ENCODE peak calls at places on chromosomes 11 and 22, in five cellular contexts. One of them, this sample, is unnamed.
A peak's percentile ranks its signal among the peaks of the same experiment; 100 is the strongest.

GRCh38 chr11:112082729-112083128 is 3.8 kb downstream of the TIMM8B start:
- DNase-seq in GM13977: no peak
- DNase-seq in RWPE2: no peak
- DNase-seq in nephron progenitor cell: no peak
- DNase-seq in left ventricle myocardium inferior: no peak
- DNase-seq in this sample: no peak

GRCh38 chr11:85875505-85875904 is 20.3 kb downstream of the CCDC83 start:
- DNase-seq in GM13977: no peak
- DNase-seq in RWPE2: no peak
- DNase-seq in nephron progenitor cell: no peak
- DNase-seq in left ventricle myocardium inferior: no peak
- DNase-seq in this sample: no peak

GRCh38 chr22:22752199-22752555 is 107.8 kb downstream of the GGTLC2 start:
- DNase-seq in GM13977: no peak
- DNase-seq in RWPE2: no peak
- DNase-seq in nephron progenitor cell: no peak
- DNase-seq in left ventricle myocardium inferior: no peak
- DNase-seq in this sample: no peak

GRCh38 chr11:33040862-33041453 is 1.6 kb downstream of the TCP11L1 start:
- DNase-seq in GM13977: peak; percentile 31
- DNase-seq in RWPE2: no peak
- DNase-seq in nephron progenitor cell: no peak
- DNase-seq in left ventricle myocardium inferior: no peak
- DNase-seq in this sample: no peak

GRCh38 chr11:3710485-3711259 is 39.5 kb upstream of the CHRNA10 start:
- DNase-seq in GM13977: no peak
- DNase-seq in RWPE2: no peak
- DNase-seq in nephron progenitor cell: no peak
- DNase-seq in left ventricle myocardium inferior: no peak
- DNase-seq in this sample: no peak

GRCh38 chr22:36280379-36280778 is 27.4 kb downstream of the APOL1 start:
- DNase-seq in GM13977: no peak
- DNase-seq in RWPE2: no peak
- DNase-seq in nephron progenitor cell: no peak
- DNase-seq in left ventricle myocardium inferior: no peak
- DNase-seq in this sample: no peak

GRCh38 chr22:42626431-42626830 is 11.7 kb upstream of the POLDIP3 start:
- DNase-seq in GM13977: no peak
- DNase-seq in RWPE2: no peak
- DNase-seq in nephron progenitor cell: no peak
- DNase-seq in left ventricle myocardium inferior: no peak
- DNase-seq in this sample: no peak

GRCh38 chr11:33257897-33258630 is 883 bp downstream of the HIPK3 start:
- DNase-seq in GM13977: peak; percentile 75
- DNase-seq in RWPE2: no peak
- DNase-seq in nephron progenitor cell: peak; percentile 85
- DNase-seq in left ventricle myocardium inferior: peak; percentile 91
- DNase-seq in this sample: no peak

GRCh38 chr11:79383874-79384273 is 57.0 kb downstream of the TENM4 start:
- DNase-seq in GM13977: no peak
- DNase-seq in RWPE2: no peak
- DNase-seq in nephron progenitor cell: no peak
- DNase-seq in left ventricle myocardium inferior: no peak
- DNase-seq in this sample: no peak

GRCh38 chr22:24370426-24370825 is 57.0 kb upstream of the ADORA2A start:
- DNase-seq in GM13977: no peak
- DNase-seq in RWPE2: no peak
- DNase-seq in nephron progenitor cell: no peak
- DNase-seq in left ventricle myocardium inferior: no peak
- DNase-seq in this sample: no peak

GRCh38 chr11:64803846-64804345 is 882 bp upstream of the MAP4K2 start:
- DNase-seq in GM13977: no peak
- DNase-seq in RWPE2: no peak
- DNase-seq in nephron progenitor cell: no peak
- DNase-seq in left ventricle myocardium inferior: no peak
- DNase-seq in this sample: no peak

GRCh38 chr22:48075604-48076400 is 1313.4 kb downstream of the TBC1D22A start:
- DNase-seq in GM13977: no peak
- DNase-seq in RWPE2: no peak
- DNase-seq in nephron progenitor cell: peak; percentile 28
- DNase-seq in left ventricle myocardium inferior: no peak
- DNase-seq in this sample: no peak

GRCh38 chr11:112318193-112318592 is 57.5 kb upstream of the PLET1 start:
- DNase-seq in GM13977: no peak
- DNase-seq in RWPE2: no peak
- DNase-seq in nephron progenitor cell: no peak
- DNase-seq in left ventricle myocardium inferior: no peak
- DNase-seq in this sample: no peak

GRCh38 chr11:69473520-69473894 is 8.0 kb upstream of the LINC01488 start:
- DNase-seq in GM13977: no peak
- DNase-seq in RWPE2: no peak
- DNase-seq in nephron progenitor cell: no peak
- DNase-seq in left ventricle myocardium inferior: peak; percentile 4
- DNase-seq in this sample: no peak

GRCh38 chr11:24295360-24295759 is 201.5 kb upstream of the LUZP2 start:
- DNase-seq in GM13977: no peak
- DNase-seq in RWPE2: no peak
- DNase-seq in nephron progenitor cell: no peak
- DNase-seq in left ventricle myocardium inferior: no peak
- DNase-seq in this sample: no peak

GRCh38 chr22:40203568-40203967 is 25.8 kb downstream of the TNRC6B start:
- DNase-seq in GM13977: peak; percentile 48
- DNase-seq in RWPE2: no peak
- DNase-seq in nephron progenitor cell: no peak
- DNase-seq in left ventricle myocardium inferior: no peak
- DNase-seq in this sample: no peak

DNA sequence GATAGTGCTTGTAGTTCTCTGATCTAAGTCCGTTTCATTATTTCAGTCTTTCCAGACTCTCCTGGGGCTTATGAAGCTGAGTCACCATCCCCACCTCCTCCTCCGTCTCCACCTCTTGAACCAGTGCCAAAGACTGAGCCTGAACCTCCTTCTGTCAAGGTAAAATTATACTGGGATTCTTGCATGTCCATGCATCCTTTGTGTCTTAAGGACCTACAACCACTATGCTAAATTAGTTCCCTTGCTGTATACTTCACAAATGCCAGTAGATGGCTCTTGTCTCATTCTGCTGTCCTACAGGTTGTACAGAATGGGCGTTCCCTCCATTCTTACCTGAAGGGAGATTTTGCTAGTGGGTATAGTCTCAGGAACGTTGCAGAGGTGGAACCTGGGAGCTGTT is 42.2 kb downstream of the POLD3 start:
- DNase-seq in GM13977: no peak
- DNase-seq in RWPE2: peak; percentile 78
- DNase-seq in nephron progenitor cell: no peak
- DNase-seq in left ventricle myocardium inferior: no peak
- DNase-seq in this sample: no peak
- TF ChIP-seq CTCF in GM13977: no peak
- TF ChIP-seq CTCF in RWPE2: peak; percentile 60
- TF ChIP-seq CTCF in nephron progenitor cell: no peak
- TF ChIP-seq CTCF in left ventricle myocardium inferior: peak; percentile 57
- TF ChIP-seq CTCF in this sample: peak; percentile 72

DNA sequence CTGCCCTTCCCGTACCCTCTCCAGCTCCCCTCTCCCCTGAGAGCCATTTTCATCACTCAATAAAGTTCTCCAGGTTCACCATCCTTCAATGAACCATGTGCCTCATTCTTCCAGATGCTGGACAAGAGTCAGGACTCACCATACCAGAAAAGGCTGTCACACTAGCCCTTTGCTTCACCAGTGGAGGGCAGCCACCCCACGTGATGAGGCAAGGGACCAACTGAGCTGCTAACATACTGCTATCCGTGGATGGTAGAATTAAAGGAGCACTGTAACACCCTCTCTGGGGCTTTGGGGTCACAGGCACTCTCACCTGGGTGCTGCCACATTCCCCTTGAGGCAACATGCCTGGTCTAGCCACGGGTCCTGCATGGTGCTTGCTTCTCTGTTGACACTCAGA is 13.1 kb upstream of the OR5I1 start:
- DNase-seq in GM13977: no peak
- DNase-seq in RWPE2: no peak
- DNase-seq in nephron progenitor cell: no peak
- DNase-seq in left ventricle myocardium inferior: no peak
- DNase-seq in this sample: no peak
- TF ChIP-seq CTCF in GM13977: no peak
- TF ChIP-seq CTCF in RWPE2: no peak
- TF ChIP-seq CTCF in nephron progenitor cell: no peak
- TF ChIP-seq CTCF in left ventricle myocardium inferior: no peak
- TF ChIP-seq CTCF in this sample: no peak

DNA sequence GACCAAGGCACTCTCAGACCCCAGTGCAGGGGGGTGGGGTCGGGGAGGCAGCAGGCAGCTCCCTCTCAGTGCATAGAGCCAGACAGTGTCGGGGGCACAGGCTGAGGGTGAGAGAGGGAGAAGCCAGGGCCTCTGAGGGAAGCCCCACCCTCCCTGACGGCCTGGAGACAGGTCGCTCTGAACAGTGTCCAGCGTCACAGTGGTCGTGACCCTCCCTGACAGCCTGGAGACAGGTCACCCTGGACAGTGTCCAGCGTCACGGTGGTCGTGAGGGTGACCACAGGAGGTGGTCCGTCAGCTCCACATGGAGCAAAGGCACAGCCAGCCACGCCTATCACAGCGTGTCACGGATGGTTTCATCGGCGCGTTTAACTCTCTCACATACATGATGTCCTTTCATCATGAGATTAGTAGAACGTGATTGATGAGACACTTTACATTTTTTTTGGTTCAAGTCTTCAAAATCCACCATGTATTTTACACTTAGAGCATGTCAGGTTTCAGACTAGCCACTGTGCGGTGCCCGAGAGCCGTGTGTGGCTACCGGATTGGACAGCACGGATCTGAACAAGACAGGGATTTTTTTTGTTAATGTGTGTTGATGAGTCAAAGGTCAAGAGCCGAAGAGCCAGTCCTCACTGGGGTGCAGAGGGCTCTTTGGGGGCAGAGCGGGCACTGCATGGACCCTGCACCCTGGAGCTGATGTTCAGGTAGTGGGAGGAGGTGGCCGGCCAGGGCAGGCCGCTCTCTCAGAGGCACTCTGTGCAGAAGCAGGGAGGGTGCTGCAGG is 23.9 kb upstream of the PANX2 start:
- DNase-seq in GM13977: no peak
- DNase-seq in RWPE2: no peak
- DNase-seq in nephron progenitor cell: peak; percentile 59
- DNase-seq in left ventricle myocardium inferior: peak; percentile 40
- DNase-seq in this sample: no peak
- TF ChIP-seq CTCF in GM13977: no peak
- TF ChIP-seq CTCF in RWPE2: peak; percentile 87
- TF ChIP-seq CTCF in nephron progenitor cell: peak; percentile 56
- TF ChIP-seq CTCF in left ventricle myocardium inferior: peak; percentile 78
- TF ChIP-seq CTCF in this sample: peak; percentile 87

DNA sequence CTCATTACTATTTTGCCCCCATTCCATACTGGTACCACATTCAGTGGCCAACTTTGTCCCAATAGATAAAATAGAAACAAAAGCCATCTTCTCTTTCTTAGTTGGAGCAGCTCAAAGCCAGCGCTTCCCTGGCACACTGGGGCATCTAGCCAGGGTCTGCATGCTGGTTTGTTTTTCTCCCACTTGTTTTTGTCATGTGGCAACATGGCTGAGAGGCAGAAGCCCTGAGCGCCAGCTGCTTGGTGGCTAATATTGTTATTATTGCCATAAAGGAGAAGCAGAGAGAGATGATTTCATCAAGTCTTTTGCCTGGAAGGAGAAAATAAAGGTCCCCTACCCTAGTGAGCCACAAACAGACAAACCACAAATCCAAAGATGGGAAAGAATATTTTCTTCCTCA is 48.4 kb upstream of the CRTAM start:
- DNase-seq in GM13977: no peak
- DNase-seq in RWPE2: no peak
- DNase-seq in nephron progenitor cell: no peak
- DNase-seq in left ventricle myocardium inferior: no peak
- DNase-seq in this sample: no peak
- TF ChIP-seq CTCF in GM13977: no peak
- TF ChIP-seq CTCF in RWPE2: no peak
- TF ChIP-seq CTCF in nephron progenitor cell: no peak
- TF ChIP-seq CTCF in left ventricle myocardium inferior: no peak
- TF ChIP-seq CTCF in this sample: no peak

GRCh38 chr22:26479043-26479791 is 4.4 kb downstream of the HPS4 start:
- DNase-seq in GM13977: no peak
- DNase-seq in RWPE2: no peak
- DNase-seq in nephron progenitor cell: no peak
- DNase-seq in left ventricle myocardium inferior: no peak
- DNase-seq in this sample: no peak
- TF ChIP-seq CTCF in GM13977: no peak
- TF ChIP-seq CTCF in RWPE2: peak; percentile 26
- TF ChIP-seq CTCF in nephron progenitor cell: no peak
- TF ChIP-seq CTCF in left ventricle myocardium inferior: peak; percentile 8
- TF ChIP-seq CTCF in this sample: no peak